ENCODE peak calls at places on chromosomes 7 and 10, in four cellular contexts. N, H, Q and X are unnamed samples.
A peak's percentile ranks its signal among the peaks of the same experiment; 100 is the strongest.

GRCh38 chr7:151598045-151598444 is 78.3 kb upstream of the RHEB start:
- DNase-seq in N (no peak), H (peak; percentile 73), Q (no peak), X (no peak)

GRCh38 chr10:44673245-44673999 is 237.7 kb upstream of the TMEM72 start:
- DNase-seq in N (no peak), H (no peak), Q (no peak), X (no peak)

GRCh38 chr7:82050134-82050533 is 280.3 kb upstream of the HGF start:
- DNase-seq in N (no peak), H (peak; percentile 72), Q (no peak), X (no peak)

GRCh38 chr10:127932521-127933270 is 25.8 kb downstream of the PTPRE start:
- DNase-seq in N (no peak), H (no peak), Q (no peak), X (no peak)

GRCh38 chr7:152894295-152895170 is 135.0 kb downstream of the ACTR3B start:
- DNase-seq in N (peak; percentile 38), H (no peak), Q (peak; percentile 47), X (no peak)

GRCh38 chr7:113394856-113395255 is 276.5 kb upstream of the SMIM30 start:
- DNase-seq in N (no peak), H (no peak), Q (no peak), X (no peak)

GRCh38 chr10:119734396-119735332 is 8.8 kb downstream of the INPP5F start:
- DNase-seq in N (no peak), H (peak; percentile 25), Q (no peak), X (no peak)

GRCh38 chr10:76251773-76252617 is 820.6 kb downstream of the LRMDA start:
- DNase-seq in N (no peak), H (peak; percentile 100), Q (no peak), X (peak; percentile 55)

GRCh38 chr7:94654764-94655561 is 970 bp downstream of the SGCE start:
- DNase-seq in N (peak; percentile 23), H (peak; percentile 67), Q (peak; percentile 31), X (peak; percentile 47)

GRCh38 chr10:64468219-64468618 is 947.0 kb downstream of the REEP3 start:
- DNase-seq in N (no peak), H (no peak), Q (no peak), X (no peak)

GRCh38 chr10:11176746-11177145 is 159.1 kb downstream of the CELF2 start:
- DNase-seq in N (no peak), H (no peak), Q (no peak), X (no peak)

GRCh38 chr10:68171539-68172080 is 60.3 kb downstream of the ATOH7 start:
- DNase-seq in N (no peak), H (no peak), Q (no peak), X (no peak)

GRCh38 chr7:138074121-138074520 is 2.1 kb upstream of the AKR1D1 start:
- DNase-seq in N (no peak), H (no peak), Q (no peak), X (no peak)

GRCh38 chr7:18313970-18314369 is 181.6 kb upstream of the HDAC9 start:
- DNase-seq in N (no peak), H (no peak), Q (no peak), X (no peak)

GRCh38 chr7:117572826-117573620 is 93.2 kb downstream of the CFTR start:
- DNase-seq in N (no peak), H (no peak), Q (no peak), X (no peak)

GRCh38 chr7:147240468-147240867 is 1123.9 kb downstream of the CNTNAP2 start:
- DNase-seq in N (no peak), H (no peak), Q (no peak), X (no peak)

GRCh38 chr10:21499910-21500577 is 25.4 kb downstream of the SKIDA1 start:
- DNase-seq in N (no peak), H (peak; percentile 30), Q (no peak), X (peak; percentile 85)

GRCh38 chr10:94963901-94964300 is 25.4 kb downstream of the CYP2C9 start:
- DNase-seq in N (no peak), H (peak; percentile 12), Q (peak; percentile 68), X (no peak)

GRCh38 chr10:33546031-33546430 is 211.6 kb upstream of the NRP1 start:
- DNase-seq in N (no peak), H (no peak), Q (no peak), X (no peak)

GRCh38 chr10:101331960-101332359 is 22.0 kb upstream of the BTRC start:
- DNase-seq in N (no peak), H (no peak), Q (no peak), X (no peak)

GRCh38 chr10:26527018-26527417 is 88.9 kb downstream of the APBB1IP start:
- DNase-seq in N (no peak), H (no peak), Q (no peak), X (no peak)

GRCh38 chr7:131057015-131057518 is 270.6 kb upstream of the MKLN1 start:
- DNase-seq in N (no peak), H (peak; percentile 80), Q (no peak), X (no peak)
- H3K4me1 ChIP-seq in N (peaks cover 77% of the 10 kb centered on the region), H (no peaks in the 10 kb centered on the region), Q (no peaks in the 10 kb centered on the region), X (peaks cover 7% of the 10 kb centered on the region)

DNA sequence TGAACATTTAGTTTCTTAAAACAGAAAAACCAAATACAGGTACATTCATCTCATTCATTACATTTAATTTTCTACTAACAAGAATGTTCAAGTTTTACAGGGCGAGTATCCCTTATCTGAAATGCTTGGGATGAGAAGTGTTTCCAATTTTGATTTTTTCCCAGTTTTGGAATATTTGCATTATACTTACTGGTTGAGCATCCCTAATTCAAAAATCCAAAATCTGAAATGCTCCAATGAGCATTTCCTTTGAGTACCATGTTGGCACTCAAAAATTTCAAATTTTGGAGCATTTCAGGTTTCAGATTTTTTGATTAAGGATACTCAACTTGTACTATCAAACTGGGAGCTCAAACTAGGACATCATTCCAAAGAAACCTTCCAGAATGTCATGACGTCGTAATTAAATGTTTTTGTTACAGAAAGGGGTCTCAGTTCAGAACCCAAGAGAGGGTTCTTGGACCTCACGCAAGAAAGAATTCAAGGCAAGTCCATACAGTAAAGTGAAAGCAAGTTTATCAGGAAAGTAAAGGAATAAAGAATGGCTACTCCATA is 90.8 kb upstream of the PIK3CG start:
- DNase-seq in N (no peak), H (no peak), Q (no peak), X (no peak)
- H3K4me3 ChIP-seq in N (no peak overlapping the region), H (no peak overlapping the region), Q (no peak overlapping the region), X (no peak overlapping the region)

GRCh38 chr10:124564881-124565280 is 103.3 kb downstream of the LHPP start:
- DNase-seq in N (no peak), H (no peak), Q (no peak), X (peak; percentile 61)
- H3K4me1 ChIP-seq in N (no peaks in the 10 kb centered on the region), H (no peaks in the 10 kb centered on the region), Q (peaks cover 26% of the 10 kb centered on the region), X (peaks cover 2% of the 10 kb centered on the region)

GRCh38 chr7:142904128-142904527 is 18.6 kb upstream of the TRPV6 start:
- DNase-seq in N (no peak), H (no peak), Q (no peak), X (no peak)
- H3K4me3 ChIP-seq in N (no peak overlapping the region), H (no peak overlapping the region), Q (no peak overlapping the region), X (no peak overlapping the region)